ENCODE peak calls at places on chromosomes 3 and 15, in ten cellular contexts. A is fibroblast of lung, M is SK-N-SH, B is lower lobe of right lung, T is stomach, J is mammary epithelial cell, E is adrenal gland, S is PC-3, K is left ventricle myocardium inferior, H is HCT116. R is an unnamed sample. For H3K4me1 and H3K9me3, the result is how much of the 10 kb centered on the place peaks cover.

GRCh38 chr15:51223771-51224229 is 114.6 kb downstream of the CYP19A1 start:
- DNase-seq in B (no peak), T (no peak), J (peak), H (peak), S (peak), E (no peak), M (no peak), K (no peak), A (peak), R (no peak)

GRCh38 chr15:43209059-43209824 is 11.6 kb downstream of the EPB42 start:
- DNase-seq in A (no peak), J (no peak), B (no peak), K (no peak), S (no peak), M (no peak), E (no peak), T (no peak), H (no peak), R (no peak)

GRCh38 chr15:28051920-28052633 is 47.0 kb downstream of the OCA2 start:
- DNase-seq in B (no peak), J (no peak), K (no peak), E (no peak), M (peak), T (no peak), H (no peak), A (no peak), S (no peak), R (no peak)

GRCh38 chr3:101687142-101687931 is 819 bp upstream of the RPL24 start:
- DNase-seq in A (peak), K (no peak), J (peak), S (peak), M (no peak), T (no peak), E (no peak), H (no peak), B (no peak), R (no peak)

GRCh38 chr3:14467723-14468620 is 65.6 kb downstream of the SLC6A6 start:
- DNase-seq in J (no peak), M (peak), A (peak), B (no peak), E (no peak), T (peak), S (peak), H (no peak), K (no peak), R (peak)

GRCh38 chr3:45187597-45188210 is 38.4 kb downstream of the TMEM158 start:
- DNase-seq in M (no peak), H (no peak), K (no peak), B (no peak), A (no peak), T (no peak), E (no peak), J (peak), S (no peak), R (no peak)

GRCh38 chr15:90871716-90872480 is 3.5 kb downstream of the FURIN start:
- DNase-seq in A (no peak), J (no peak), E (no peak), B (no peak), S (no peak), H (no peak), T (no peak), K (no peak), M (peak), R (no peak)

GRCh38 chr3:139281512-139282196 is 62.2 kb upstream of the MRPS22 start:
- DNase-seq in B (no peak), E (no peak), A (peak), J (no peak), S (no peak), H (no peak), M (peak), T (no peak), K (no peak), R (peak)

GRCh38 chr3:140501054-140501769 is 176.7 kb upstream of the TRIM42 start:
- DNase-seq in H (no peak), B (no peak), K (no peak), T (no peak), M (no peak), A (peak), S (no peak), E (no peak), J (no peak), R (no peak)

DNA sequence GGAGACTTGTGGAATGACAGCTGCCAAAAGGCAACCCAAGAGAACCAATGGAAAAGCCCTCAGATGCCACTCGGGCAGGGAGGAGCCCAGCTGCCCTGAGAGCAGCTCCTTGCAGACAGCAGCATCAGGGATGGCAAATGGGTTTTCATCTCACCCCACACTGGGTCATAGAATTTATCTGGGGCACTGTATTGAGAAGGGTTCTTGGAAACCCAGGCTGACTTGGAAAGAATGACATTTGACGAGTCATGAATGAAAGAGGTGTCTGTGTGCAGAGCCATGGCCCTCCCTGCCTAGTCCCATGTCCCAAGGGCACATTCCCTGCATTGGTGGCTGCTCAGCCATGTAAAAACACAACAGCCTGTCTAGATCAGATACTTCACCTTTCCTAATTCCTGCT is 157.9 kb upstream of the BHLHE40 start:
- DNase-seq in B (no peak), E (no peak), S (peak), J (no peak), K (no peak), M (no peak), A (no peak), H (no peak), T (no peak), R (no peak)
- H3K4me1 ChIP-seq in B (under half), E (under half), S (under half), J (under half), K (under half), M (under half), A (under half), H (under half), T (under half), R (under half)

GRCh38 chr3:127107002-127107401 is 85.9 kb upstream of the PRR23E start:
- DNase-seq in B (no peak), A (no peak), E (no peak), S (no peak), M (no peak), T (no peak), H (no peak), K (no peak), J (no peak), R (no peak)

GRCh38 chr3:127105996-127106855 is 86.7 kb upstream of the PRR23E start:
- DNase-seq in A (no peak), M (no peak), E (no peak), J (no peak), K (no peak), S (no peak), B (no peak), H (no peak), T (peak), R (no peak)

GRCh38 chr3:127107491-127108375 is 85.2 kb upstream of the PRR23E start:
- DNase-seq in A (no peak), T (no peak), E (no peak), B (no peak), S (no peak), H (no peak), J (no peak), K (no peak), M (no peak), R (no peak)

GRCh38 chr3:127104586-127104985 is 88.3 kb upstream of the PRR23E start:
- DNase-seq in B (no peak), H (no peak), E (no peak), T (no peak), S (no peak), A (no peak), J (no peak), M (no peak), K (no peak), R (no peak)

GRCh38 chr3:127105587-127105986 is 87.3 kb upstream of the PRR23E start:
- DNase-seq in H (no peak), B (no peak), M (no peak), A (no peak), J (no peak), T (no peak), S (no peak), E (no peak), K (no peak), R (no peak)
- TF ChIP-seq CTCF in H (no peak), B (no peak), M (no peak), A (no peak), J (no peak), T (no peak), S (no peak), E (no peak), K (no peak), R (no peak)

GRCh38 chr15:25056484-25057429 is 102.0 kb downstream of the SNRPN start:
- DNase-seq in J (no peak), T (peak), K (no peak), S (no peak), M (no peak), A (no peak), B (no peak), E (no peak), H (no peak), R (no peak)
- H3K9me3 ChIP-seq in J (half or more), T (half or more), K (half or more), S (half or more), M (under half), A (under half), B (half or more), E (under half), H (half or more), R (under half)

DNA sequence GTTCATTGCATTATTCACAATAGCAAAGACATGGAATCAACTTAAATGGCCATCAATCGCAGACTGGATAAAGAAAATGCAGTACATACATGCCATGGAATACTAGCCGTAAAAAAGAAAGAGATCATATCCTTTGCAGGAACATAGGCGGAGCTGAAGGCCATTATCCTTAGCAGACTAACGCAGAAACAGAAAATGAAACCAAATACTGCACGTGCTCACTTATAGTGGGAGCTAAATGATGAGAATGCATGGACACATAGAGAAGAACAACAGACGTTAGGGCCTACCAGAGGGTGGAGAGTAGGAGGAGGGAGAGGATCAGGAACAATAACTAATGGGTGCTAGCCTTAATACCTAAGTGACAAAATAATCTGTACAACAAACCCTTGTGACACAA is 57.9 kb downstream of the RASA2 start:
- DNase-seq in E (no peak), K (no peak), M (no peak), B (no peak), S (no peak), H (no peak), T (no peak), J (no peak), A (no peak), R (no peak)
- H3K4me1 ChIP-seq in E (under half), K (under half), M (under half), B (under half), S (under half), H (under half), T (under half), J (under half), A (under half), R (under half)

GRCh38 chr3:113697192-113698090 is 999 bp upstream of the USF3 start:
- DNase-seq in A (no peak), M (peak), J (peak), E (no peak), S (peak), T (no peak), H (no peak), B (peak), K (no peak), R (peak)

GRCh38 chr3:113696658-113697191 is 283 bp upstream of the USF3 start:
- DNase-seq in A (peak), M (peak), S (peak), E (peak), K (peak), T (peak), H (peak), J (peak), B (peak), R (peak)

GRCh38 chr3:113695426-113695817 is 1.0 kb downstream of the USF3 start:
- DNase-seq in T (no peak), M (no peak), B (no peak), S (peak), J (no peak), H (no peak), K (no peak), A (peak), E (no peak), R (no peak)

GRCh38 chr3:113698213-113698742 is 1.8 kb upstream of the USF3 start:
- DNase-seq in A (no peak), J (no peak), B (no peak), S (no peak), M (no peak), T (no peak), H (no peak), E (no peak), K (no peak), R (no peak)

DNA sequence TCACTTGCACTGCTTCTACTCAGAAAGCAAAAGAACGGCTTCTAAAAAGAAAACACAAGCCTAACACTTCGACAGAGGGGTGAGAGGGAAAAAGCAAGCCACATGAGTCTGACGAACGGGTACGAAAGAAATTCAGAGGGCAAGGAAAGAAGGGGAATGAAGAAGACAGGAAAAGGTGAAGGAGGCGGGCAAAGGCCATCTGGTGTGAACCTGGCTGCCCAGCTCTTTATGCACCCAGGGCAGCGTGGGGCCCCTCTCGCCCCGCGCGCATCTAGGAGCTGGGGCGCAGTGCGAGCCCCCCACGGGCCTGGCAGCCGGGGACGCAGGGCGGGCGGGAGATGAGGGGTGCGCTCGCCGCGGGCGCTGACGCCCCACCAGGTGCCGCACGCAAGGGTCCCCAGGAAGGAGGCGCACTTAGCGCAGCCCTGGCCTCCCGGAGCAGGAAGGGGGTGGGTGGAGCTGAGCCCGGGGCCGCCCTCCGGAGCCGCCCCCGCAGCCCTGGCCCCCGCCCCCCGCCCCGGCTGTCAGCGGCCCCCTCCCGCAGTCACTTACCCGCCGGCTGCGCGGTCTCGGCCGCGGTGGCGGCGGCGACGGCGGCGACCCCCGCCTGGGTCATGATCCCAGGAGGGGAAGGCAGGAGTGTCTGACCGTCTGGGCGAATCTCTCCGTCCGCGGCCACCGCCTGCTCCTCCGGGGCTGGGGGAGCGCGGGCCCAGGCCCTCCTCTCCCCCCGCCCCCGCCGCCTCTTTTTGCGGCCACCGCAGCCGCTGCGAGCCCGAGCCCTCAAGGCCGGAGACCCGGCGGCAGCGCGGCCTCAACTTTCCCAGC is at the start of gene USF3:
- DNase-seq in E (peak), T (peak), K (peak), M (peak), A (peak), S (peak), H (peak), J (peak), B (peak), R (peak)
- TF ChIP-seq CTCF in E (no peak), T (no peak), K (no peak), M (no peak), A (no peak), S (peak), H (no peak), J (no peak), B (no peak), R (no peak)

DNA sequence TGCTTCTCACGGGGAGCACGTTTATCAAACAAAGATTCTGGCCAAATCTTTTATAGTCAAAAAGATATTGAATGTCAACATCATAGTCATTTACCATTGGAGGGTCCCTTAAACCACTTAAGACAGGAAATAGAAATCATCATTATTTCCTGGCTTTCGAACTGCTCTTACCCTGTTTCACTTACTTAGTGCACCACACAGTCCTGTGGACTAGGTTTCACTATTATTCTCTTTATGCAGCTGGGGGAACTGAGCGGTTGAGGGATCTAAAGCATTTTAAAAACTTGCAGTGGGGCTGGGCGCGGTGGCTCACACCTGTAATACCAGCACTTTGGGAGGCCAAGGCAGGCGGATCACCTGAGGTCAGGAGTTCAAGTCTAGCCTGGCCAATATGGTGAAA is 13.7 kb upstream of the TPRG1 start:
- DNase-seq in E (no peak), A (no peak), B (no peak), T (no peak), M (no peak), J (no peak), H (no peak), K (no peak), S (no peak), R (no peak)
- H3K9me3 ChIP-seq in E (under half), A (under half), B (under half), T (under half), M (under half), J (under half), H (under half), K (under half), S (under half), R (under half)